ENCODE peak calls at places on chromosomes 2 and 18, in eight cellular contexts. One of them, this sample, is unnamed.

GRCh38 chr18:79383388-79384056 is 12.2 kb upstream of the NFATC1 start:
- DNase-seq in stomach: no peak
- DNase-seq in bronchial epithelial cell: no peak
- DNase-seq in astrocyte: no peak
- DNase-seq in ovary: no peak
- DNase-seq in GM23338: no peak
- DNase-seq in foreskin keratinocyte: no peak
- DNase-seq in endothelial cell: no peak
- DNase-seq in this sample: no peak

GRCh38 chr2:21413082-21413481 is 289.3 kb downstream of the TDRD15 start:
- DNase-seq in stomach: no peak
- DNase-seq in bronchial epithelial cell: no peak
- DNase-seq in astrocyte: no peak
- DNase-seq in ovary: no peak
- DNase-seq in GM23338: no peak
- DNase-seq in foreskin keratinocyte: no peak
- DNase-seq in endothelial cell: no peak
- DNase-seq in this sample: no peak

GRCh38 chr2:168573128-168573903 is 117.2 kb downstream of the CERS6 start:
- DNase-seq in stomach: no peak
- DNase-seq in bronchial epithelial cell: peak; percentile 54
- DNase-seq in astrocyte: no peak
- DNase-seq in ovary: no peak
- DNase-seq in GM23338: no peak
- DNase-seq in foreskin keratinocyte: no peak
- DNase-seq in endothelial cell: no peak
- DNase-seq in this sample: no peak

GRCh38 chr2:232405943-232406510 is 617 bp upstream of the ALPG start:
- DNase-seq in stomach: peak; percentile 11
- DNase-seq in bronchial epithelial cell: no peak
- DNase-seq in astrocyte: no peak
- DNase-seq in ovary: no peak
- DNase-seq in GM23338: no peak
- DNase-seq in foreskin keratinocyte: no peak
- DNase-seq in endothelial cell: no peak
- DNase-seq in this sample: no peak

GRCh38 chr2:25368650-25369049 is 26.9 kb upstream of the DNMT3A start:
- DNase-seq in stomach: no peak
- DNase-seq in bronchial epithelial cell: no peak
- DNase-seq in astrocyte: peak; percentile 6
- DNase-seq in ovary: no peak
- DNase-seq in GM23338: no peak
- DNase-seq in foreskin keratinocyte: no peak
- DNase-seq in endothelial cell: no peak
- DNase-seq in this sample: no peak

GRCh38 chr2:218152777-218153176 is 14.0 kb downstream of the CXCR1 start:
- DNase-seq in stomach: peak; percentile 56
- DNase-seq in bronchial epithelial cell: peak; percentile 92
- DNase-seq in astrocyte: no peak
- DNase-seq in ovary: no peak
- DNase-seq in GM23338: no peak
- DNase-seq in foreskin keratinocyte: peak; percentile 66
- DNase-seq in endothelial cell: no peak
- DNase-seq in this sample: no peak

GRCh38 chr2:238099709-238100048 is 461 bp upstream of the ESPNL start:
- DNase-seq in stomach: peak; percentile 21
- DNase-seq in bronchial epithelial cell: no peak
- DNase-seq in astrocyte: no peak
- DNase-seq in ovary: no peak
- DNase-seq in GM23338: no peak
- DNase-seq in foreskin keratinocyte: no peak
- DNase-seq in endothelial cell: no peak
- DNase-seq in this sample: no peak

GRCh38 chr2:45330617-45331016 is 280.4 kb downstream of the SRBD1 start:
- DNase-seq in stomach: no peak
- DNase-seq in bronchial epithelial cell: peak; percentile 82
- DNase-seq in astrocyte: no peak
- DNase-seq in ovary: no peak
- DNase-seq in GM23338: no peak
- DNase-seq in foreskin keratinocyte: no peak
- DNase-seq in endothelial cell: no peak
- DNase-seq in this sample: no peak

GRCh38 chr2:74603282-74604000 is 44.7 kb downstream of the M1AP start:
- DNase-seq in stomach: no peak
- DNase-seq in bronchial epithelial cell: no peak
- DNase-seq in astrocyte: no peak
- DNase-seq in ovary: no peak
- DNase-seq in GM23338: no peak
- DNase-seq in foreskin keratinocyte: no peak
- DNase-seq in endothelial cell: no peak
- DNase-seq in this sample: no peak

GRCh38 chr2:74602553-74603281 is 45.4 kb downstream of the M1AP start:
- DNase-seq in stomach: no peak
- DNase-seq in bronchial epithelial cell: peak; percentile 78
- DNase-seq in astrocyte: peak; percentile 85
- DNase-seq in ovary: no peak
- DNase-seq in GM23338: no peak
- DNase-seq in foreskin keratinocyte: peak; percentile 59
- DNase-seq in endothelial cell: no peak
- DNase-seq in this sample: peak; percentile 70

GRCh38 chr2:74606927-74607326 is 41.2 kb downstream of the M1AP start:
- DNase-seq in stomach: no peak
- DNase-seq in bronchial epithelial cell: no peak
- DNase-seq in astrocyte: no peak
- DNase-seq in ovary: no peak
- DNase-seq in GM23338: no peak
- DNase-seq in foreskin keratinocyte: no peak
- DNase-seq in endothelial cell: no peak
- DNase-seq in this sample: no peak
- TF ChIP-seq CTCF in stomach: no peak
- TF ChIP-seq CTCF in bronchial epithelial cell: no peak
- TF ChIP-seq CTCF in astrocyte: no peak
- TF ChIP-seq CTCF in ovary: no peak
- TF ChIP-seq CTCF in GM23338: no peak
- TF ChIP-seq CTCF in foreskin keratinocyte: no peak
- TF ChIP-seq CTCF in endothelial cell: no peak
- TF ChIP-seq CTCF in this sample: no peak

GRCh38 chr2:16617282-16618266 is 48.1 kb downstream of the CYRIA start:
- DNase-seq in stomach: peak; percentile 87
- DNase-seq in bronchial epithelial cell: peak; percentile 51
- DNase-seq in astrocyte: no peak
- DNase-seq in ovary: peak; percentile 44
- DNase-seq in GM23338: peak; percentile 76
- DNase-seq in foreskin keratinocyte: no peak
- DNase-seq in endothelial cell: peak; percentile 41
- DNase-seq in this sample: no peak
- TF ChIP-seq CTCF in stomach: no peak
- TF ChIP-seq CTCF in bronchial epithelial cell: peak; percentile 32
- TF ChIP-seq CTCF in astrocyte: peak; percentile 64
- TF ChIP-seq CTCF in ovary: peak; percentile 27
- TF ChIP-seq CTCF in GM23338: peak; percentile 71
- TF ChIP-seq CTCF in foreskin keratinocyte: peak; percentile 58
- TF ChIP-seq CTCF in endothelial cell: peak; percentile 70
- TF ChIP-seq CTCF in this sample: peak; percentile 46

DNA sequence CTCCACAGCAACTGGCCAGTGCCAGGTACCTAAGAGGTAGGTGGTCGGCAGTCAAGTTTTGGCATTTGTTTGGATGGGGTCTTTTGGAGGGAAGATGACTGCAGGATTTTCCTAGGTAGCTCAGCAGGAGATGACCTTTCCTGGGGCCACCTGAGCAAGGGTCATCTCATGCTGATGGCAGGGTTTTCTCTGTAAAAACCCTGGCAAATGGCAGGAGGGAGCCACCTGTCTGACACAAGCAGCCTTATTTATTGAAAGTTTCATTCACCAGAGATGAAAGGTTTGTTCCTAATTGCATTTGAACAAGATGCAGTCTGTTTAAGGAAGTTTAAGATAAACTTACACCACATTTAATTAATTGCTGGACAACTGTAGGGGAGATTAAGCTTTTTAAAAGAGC is 31.6 kb upstream of the ACAA2 start:
- DNase-seq in stomach: no peak
- DNase-seq in bronchial epithelial cell: no peak
- DNase-seq in astrocyte: no peak
- DNase-seq in ovary: no peak
- DNase-seq in GM23338: no peak
- DNase-seq in foreskin keratinocyte: no peak
- DNase-seq in endothelial cell: no peak
- DNase-seq in this sample: no peak
- TF ChIP-seq CTCF in stomach: no peak
- TF ChIP-seq CTCF in bronchial epithelial cell: no peak
- TF ChIP-seq CTCF in astrocyte: no peak
- TF ChIP-seq CTCF in ovary: no peak
- TF ChIP-seq CTCF in GM23338: no peak
- TF ChIP-seq CTCF in foreskin keratinocyte: no peak
- TF ChIP-seq CTCF in endothelial cell: no peak
- TF ChIP-seq CTCF in this sample: no peak

GRCh38 chr18:67705748-67706147 is 189.2 kb upstream of the DSEL start:
- DNase-seq in stomach: no peak
- DNase-seq in bronchial epithelial cell: peak; percentile 33
- DNase-seq in astrocyte: no peak
- DNase-seq in ovary: no peak
- DNase-seq in GM23338: peak; percentile 68
- DNase-seq in foreskin keratinocyte: no peak
- DNase-seq in endothelial cell: no peak
- DNase-seq in this sample: no peak

GRCh38 chr18:67715567-67715966 is 199.0 kb upstream of the DSEL start:
- DNase-seq in stomach: no peak
- DNase-seq in bronchial epithelial cell: no peak
- DNase-seq in astrocyte: no peak
- DNase-seq in ovary: no peak
- DNase-seq in GM23338: no peak
- DNase-seq in foreskin keratinocyte: no peak
- DNase-seq in endothelial cell: no peak
- DNase-seq in this sample: no peak

GRCh38 chr18:67710639-67711038 is 194.1 kb upstream of the DSEL start:
- DNase-seq in stomach: no peak
- DNase-seq in bronchial epithelial cell: peak; percentile 31
- DNase-seq in astrocyte: no peak
- DNase-seq in ovary: no peak
- DNase-seq in GM23338: peak; percentile 72
- DNase-seq in foreskin keratinocyte: no peak
- DNase-seq in endothelial cell: peak; percentile 23
- DNase-seq in this sample: no peak
- TF ChIP-seq CTCF in stomach: no peak
- TF ChIP-seq CTCF in bronchial epithelial cell: peak; percentile 34
- TF ChIP-seq CTCF in astrocyte: no peak
- TF ChIP-seq CTCF in ovary: no peak
- TF ChIP-seq CTCF in GM23338: peak; percentile 79
- TF ChIP-seq CTCF in foreskin keratinocyte: peak; percentile 47
- TF ChIP-seq CTCF in endothelial cell: peak; percentile 38
- TF ChIP-seq CTCF in this sample: peak; percentile 28

This sample was measured in HFFc6.